ENCODE peak calls at places on chromosomes 3 and 15, in six cellular contexts. E is adrenal gland, O is thyroid gland, P is endothelial cell of umbilical vein, X is heart left ventricle, R is stomach. F is an unnamed sample. For H3K36me3, the result is how much of the 10 kb centered on the place peaks cover.

GRCh38 chr15:49620174-49620573 is 444 bp downstream of the FAM227B start:
- DNase-seq in E (no peak), O (no peak), P (peak), X (no peak), R (no peak), F (no peak)

GRCh38 chr15:62464705-62465104 is 299.6 kb upstream of the C2CD4B start:
- DNase-seq in E (no peak), O (no peak), P (no peak), X (no peak), R (no peak), F (no peak)

GRCh38 chr3:170511371-170511770 is 74.5 kb downstream of the SLC7A14 start:
- DNase-seq in E (no peak), O (no peak), P (no peak), X (no peak), R (no peak), F (no peak)

GRCh38 chr3:11536936-11537612 is 106.6 kb downstream of the VGLL4 start:
- DNase-seq in E (no peak), O (no peak), P (no peak), X (no peak), R (no peak), F (no peak)

GRCh38 chr3:86563358-86563970 is 427.5 kb downstream of the VGLL3 start:
- DNase-seq in E (no peak), O (no peak), P (peak), X (no peak), R (no peak), F (no peak)

GRCh38 chr3:195159819-195160175 is 111.2 kb downstream of the XXYLT1 start:
- DNase-seq in E (no peak), O (no peak), P (no peak), X (no peak), R (no peak), F (no peak)

GRCh38 chr3:12159227-12159601 is 502 bp upstream of the TIMP4 start:
- DNase-seq in E (no peak), O (no peak), P (no peak), X (no peak), R (no peak), F (no peak)

GRCh38 chr3:189635385-189635784 is 4.2 kb downstream of the TP63 start:
- DNase-seq in E (no peak), O (no peak), P (no peak), X (no peak), R (no peak), F (no peak)

GRCh38 chr3:19866751-19867347 is 67.2 kb downstream of the EFHB start:
- DNase-seq in E (peak), O (peak), P (peak), X (peak), R (peak), F (peak)

GRCh38 chr3:49724586-49724985 is 835 bp upstream of the GMPPB start:
- DNase-seq in E (no peak), O (peak), P (no peak), X (peak), R (no peak), F (peak)

GRCh38 chr3:187773233-187773962 is 28.1 kb upstream of the BCL6 start:
- DNase-seq in E (no peak), O (no peak), P (no peak), X (no peak), R (no peak), F (peak)

GRCh38 chr15:63509933-63510547 is 5.6 kb downstream of the USP3 start:
- DNase-seq in E (no peak), O (no peak), P (peak), X (no peak), R (no peak), F (no peak)

GRCh38 chr3:172347895-172348680 is 100.2 kb downstream of the GHSR start:
- DNase-seq in E (no peak), O (no peak), P (peak), X (no peak), R (no peak), F (no peak)

DNA sequence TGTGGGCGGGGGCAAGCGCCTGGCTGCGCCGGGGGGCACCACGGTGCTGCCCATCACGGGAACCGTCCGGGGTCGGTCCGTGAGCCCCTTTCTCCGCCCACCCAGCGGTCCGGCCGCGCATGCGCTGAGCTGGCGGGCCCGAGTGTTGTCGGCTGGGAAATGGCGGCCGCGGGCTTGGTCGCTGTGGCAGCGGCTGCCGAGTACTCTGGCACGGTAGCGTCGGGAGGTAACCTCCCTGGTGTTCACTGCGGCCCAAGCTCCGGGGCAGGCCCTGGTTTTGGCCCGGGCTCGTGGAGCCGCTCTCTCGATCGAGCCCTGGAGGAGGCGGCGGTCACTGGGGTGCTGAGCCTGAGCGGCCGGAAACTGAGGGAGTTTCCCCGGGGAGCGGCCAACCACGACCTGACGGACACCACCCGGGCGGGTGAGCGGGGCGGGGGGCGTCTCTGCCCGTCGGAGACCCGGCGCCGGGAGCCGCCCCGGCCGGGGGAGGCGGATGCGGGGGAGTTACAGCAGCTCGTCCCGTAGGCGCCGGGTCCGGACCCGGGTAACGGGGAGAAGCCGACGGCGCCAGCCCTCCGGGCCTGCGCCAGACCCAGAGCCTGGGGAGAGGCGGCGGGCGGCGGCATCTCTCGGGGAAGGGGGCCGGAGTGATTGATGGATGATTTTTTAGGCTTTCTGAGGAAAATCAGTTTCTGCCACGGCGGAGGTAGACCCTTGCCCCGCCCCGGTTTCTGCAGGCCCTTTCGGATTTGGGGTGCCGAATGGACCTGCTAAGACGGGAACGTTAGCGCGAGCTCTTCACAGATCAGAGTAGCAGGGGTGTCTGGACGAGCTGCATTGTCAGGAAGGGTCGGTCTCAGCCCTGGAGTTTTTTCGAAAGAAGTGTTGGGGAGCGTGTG is at the start of gene LRCH3:
- DNase-seq in E (peak), O (peak), P (peak), X (peak), R (peak), F (peak)
- TF ChIP-seq POLR2A in E (peak), O (peak), P (peak), X (peak), R (no peak), F (peak)

GRCh38 chr15:67064607-67065530 is 533 bp upstream of the SMAD3 start:
- DNase-seq in E (peak), O (peak), P (peak), X (no peak), R (peak), F (peak)

GRCh38 chr15:67065531-67066005 is at the start of gene SMAD3:
- DNase-seq in E (peak), O (peak), P (peak), X (peak), R (peak), F (peak)

GRCh38 chr15:67061811-67062348 is 3.5 kb upstream of the SMAD3 start:
- DNase-seq in E (no peak), O (no peak), P (no peak), X (no peak), R (no peak), F (no peak)

GRCh38 chr15:67062365-67062985 is 2.9 kb upstream of the SMAD3 start:
- DNase-seq in E (no peak), O (no peak), P (no peak), X (no peak), R (no peak), F (peak)

GRCh38 chr15:67063689-67064606 is 1.5 kb upstream of the SMAD3 start:
- DNase-seq in E (no peak), O (peak), P (no peak), X (peak), R (peak), F (peak)
- H3K4me3 ChIP-seq in E (no peak), O (no peak), P (no peak), X (no peak), R (peak), F (no peak)

DNA sequence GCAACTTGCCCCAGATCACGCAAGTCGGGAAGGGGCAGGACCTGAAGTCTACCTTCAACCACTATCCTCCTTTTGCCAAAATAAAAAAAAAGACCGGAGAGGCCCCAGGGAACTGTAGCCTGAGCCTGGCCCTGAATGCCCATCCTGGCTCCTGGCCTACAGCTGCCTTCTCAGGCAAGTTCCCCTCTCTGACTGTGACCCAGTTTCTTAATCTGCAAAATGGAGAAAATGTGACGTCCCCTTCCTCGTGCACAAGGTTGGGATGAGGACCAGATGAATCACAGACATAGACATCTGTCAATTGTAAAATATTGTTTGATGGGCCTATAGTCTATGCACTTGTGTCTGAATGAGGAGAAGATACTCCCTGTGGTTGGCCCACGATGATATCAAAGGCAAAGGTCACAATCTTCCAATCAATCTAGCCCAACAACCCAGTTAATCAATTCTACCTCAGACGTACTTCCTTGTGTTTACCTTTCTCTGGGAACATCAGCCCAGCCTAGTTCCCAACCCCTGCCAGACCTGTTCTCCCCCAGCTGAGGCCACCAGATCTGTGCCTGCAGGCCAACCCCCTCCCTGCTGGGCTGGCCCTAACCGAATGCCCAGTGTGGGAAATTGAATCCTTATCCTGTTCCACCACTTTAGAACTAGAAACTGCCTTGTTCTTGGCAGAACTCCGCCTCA is 101.9 kb upstream of the LIPC start:
- DNase-seq in E (no peak), O (peak), P (no peak), X (no peak), R (peak), F (peak)
- H3K36me3 ChIP-seq in E (under half), O (under half), P (under half), X (under half), R (under half), F (under half)

GRCh38 chr3:159775372-159775961 is 213.2 kb upstream of the IL12A start:
- DNase-seq in E (no peak), O (no peak), P (peak), X (peak), R (no peak), F (no peak)
- TF ChIP-seq POLR2A in E (no peak), O (no peak), P (no peak), X (no peak), R (no peak), F (no peak)

DNA sequence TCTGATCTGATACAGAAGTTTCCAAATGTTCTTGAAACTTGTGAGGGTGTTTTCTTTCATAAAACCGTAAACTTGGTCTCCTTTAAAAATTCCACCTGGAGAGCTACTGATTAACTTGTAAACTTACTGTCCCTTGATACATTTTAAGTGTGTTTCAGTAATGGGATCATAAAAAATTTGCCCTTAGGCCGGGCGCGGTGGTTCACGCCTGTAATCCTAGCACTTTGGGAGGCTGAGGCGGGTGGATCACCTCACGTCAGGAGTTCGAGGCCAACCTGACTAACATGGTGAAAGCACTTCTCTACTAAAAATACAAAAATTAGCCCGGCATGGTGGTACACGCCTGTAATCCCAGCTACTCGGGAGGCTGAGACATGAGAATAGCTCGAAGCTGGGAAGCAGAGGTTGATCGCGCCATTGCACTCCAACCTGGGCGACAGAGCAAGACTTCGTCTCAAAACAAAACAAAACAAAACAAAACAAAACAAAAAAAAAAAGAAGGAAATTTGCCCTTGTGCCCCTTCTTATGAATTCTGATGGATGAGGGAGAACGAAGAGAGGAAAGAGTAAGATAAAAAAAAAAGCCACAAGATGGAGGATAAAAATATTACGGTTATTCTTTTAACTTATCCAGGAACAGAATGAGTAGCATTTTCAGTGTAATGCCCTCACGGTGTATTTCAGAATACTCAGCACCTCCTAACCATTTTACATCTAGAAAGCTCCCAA is 32.1 kb upstream of the AP4E1 start:
- DNase-seq in E (no peak), O (no peak), P (no peak), X (no peak), R (no peak), F (no peak)
- H3K4me3 ChIP-seq in E (no peak), O (no peak), P (peak), X (peak), R (peak), F (no peak)

GRCh38 chr3:111588527-111588926 is 6.6 kb downstream of the ZBED2 start:
- DNase-seq in E (no peak), O (no peak), P (no peak), X (no peak), R (no peak), F (no peak)
- H3K36me3 ChIP-seq in E (under half), O (under half), P (under half), X (under half), R (under half), F (under half)

GRCh38 chr15:70853855-70854668 is at the start of gene LARP6:
- DNase-seq in E (peak), O (peak), P (peak), X (peak), R (peak), F (peak)
- TF ChIP-seq POLR2A in E (peak), O (peak), P (peak), X (peak), R (no peak), F (peak)

DNA sequence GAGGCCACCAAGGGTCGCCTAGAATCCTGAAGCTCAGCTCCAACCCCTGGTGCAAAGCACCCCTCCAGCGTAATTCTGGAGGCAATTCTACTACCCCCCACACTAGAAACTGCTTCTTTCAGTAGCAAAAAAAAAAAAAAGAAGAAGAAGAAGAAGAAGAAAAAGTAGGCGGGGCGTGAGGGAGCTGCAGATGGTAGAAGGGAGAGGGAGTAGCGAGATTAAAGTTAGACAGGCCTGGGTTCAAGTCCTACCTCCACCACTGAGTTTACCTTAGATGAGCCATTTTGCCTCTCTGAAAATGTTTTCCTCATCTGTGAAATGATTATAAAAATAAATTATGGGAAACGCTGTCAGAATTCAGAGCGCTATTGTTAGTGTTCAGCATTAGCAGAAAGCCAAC is 913 bp downstream of the FAM174B start:
- DNase-seq in E (no peak), O (peak), P (peak), X (no peak), R (no peak), F (no peak)
- H3K4me3 ChIP-seq in E (no peak), O (peak), P (peak), X (peak), R (peak), F (peak)